ENCODE peak calls at places on chromosomes 16 and 17, in six cellular contexts. C is activated CD8-positive, alpha-beta memory T cell treated with anti-CD3 and anti-CD28 coated beads for 4 hours; D is midbrain; L is Caki2; Q is RCC 7860; E is activated T-cell treated with anti-CD3 and anti-CD28 coated beads for 1 hour. X is an unnamed sample.

GRCh38 chr17:27540300-27541105 is 84.3 kb downstream of the KSR1 start:
- DNase-seq in C (no peak), D (peak; percentile 75), L (peak; percentile 69), Q (no peak), E (no peak), X (peak; percentile 36)

GRCh38 chr16:75250089-75250808 is 1.2 kb downstream of the BCAR1 start:
- DNase-seq in C (no peak), D (no peak), L (no peak), Q (no peak), E (no peak), X (no peak)

GRCh38 chr16:85378145-85379040 is 234.7 kb upstream of the GSE1 start:
- DNase-seq in C (no peak), D (no peak), L (no peak), Q (no peak), E (no peak), X (no peak)

GRCh38 chr17:28520687-28521086 is 14.5 kb downstream of the FOXN1 start:
- DNase-seq in C (no peak), D (no peak), L (no peak), Q (no peak), E (no peak), X (no peak)

GRCh38 chr17:75489511-75489955 is 25.8 kb downstream of the CASKIN2 start:
- DNase-seq in C (no peak), D (no peak), L (no peak), Q (no peak), E (no peak), X (no peak)

GRCh38 chr17:77100009-77100408 is 40.8 kb upstream of the SEC14L1 start:
- DNase-seq in C (no peak), D (peak; percentile 51), L (no peak), Q (no peak), E (no peak), X (peak; percentile 39)

GRCh38 chr17:45240905-45241314 is 19.2 kb downstream of the FMNL1 start:
- DNase-seq in C (no peak), D (no peak), L (no peak), Q (no peak), E (no peak), X (no peak)

GRCh38 chr17:76542566-76542971 is 2.7 kb downstream of the PRCD start:
- DNase-seq in C (no peak), D (no peak), L (no peak), Q (no peak), E (no peak), X (no peak)

GRCh38 chr17:309361-309888 is 43.2 kb downstream of the RPH3AL start:
- DNase-seq in C (no peak), D (no peak), L (no peak), Q (no peak), E (no peak), X (no peak)

GRCh38 chr16:56260378-56260987 is 69.2 kb downstream of the GNAO1 start:
- DNase-seq in C (no peak), D (no peak), L (no peak), Q (no peak), E (no peak), X (no peak)

GRCh38 chr17:36920032-36921000 is 17.0 kb upstream of the LHX1 start:
- DNase-seq in C (no peak), D (no peak), L (peak; percentile 98), Q (peak; percentile 95), E (no peak), X (no peak)

GRCh38 chr17:67212716-67213417 is 32.1 kb downstream of the HELZ start:
- DNase-seq in C (no peak), D (no peak), L (no peak), Q (no peak), E (no peak), X (no peak)

GRCh38 chr17:38904892-38905291 is 20.5 kb upstream of the LASP1NB start:
- DNase-seq in C (no peak), D (no peak), L (no peak), Q (no peak), E (no peak), X (no peak)

X was measured in substantia nigra.